ENCODE peak calls at places on chromosome 9, in six cellular contexts. K is IMR-90, Q is H9, J is neuronal stem cell, I is H1, C is mesenchymal stem cell. U is an unnamed sample.

GRCh38 chr9:133737071-133737773 is 930 bp downstream of the SARDH start:
- DNase-seq in I (no peak), Q (no peak), C (no peak), K (no peak), J (no peak), U (no peak)

GRCh38 chr9:129102095-129102525 is 8.5 kb downstream of the CRAT start:
- DNase-seq in K (no peak), Q (no peak), J (no peak), C (no peak), I (no peak), U (no peak)

GRCh38 chr9:32742296-32742695 is 41.0 kb upstream of the TMEM215 start:
- DNase-seq in K (peak), C (no peak), I (no peak), J (no peak), Q (no peak), U (no peak)

GRCh38 chr9:95091574-95091970 is 225.9 kb downstream of the FANCC start:
- DNase-seq in C (peak), I (no peak), J (no peak), Q (no peak), K (peak), U (no peak)

GRCh38 chr9:97900103-97900737 is 22.1 kb downstream of the TRMO start:
- DNase-seq in J (no peak), K (peak), C (no peak), I (no peak), Q (no peak), U (no peak)

GRCh38 chr9:2570615-2571479 is 50.7 kb upstream of the VLDLR start:
- DNase-seq in Q (no peak), J (no peak), I (no peak), C (peak), K (peak), U (peak)

GRCh38 chr9:76667521-76667957 is 96.7 kb upstream of the PCA3 start:
- DNase-seq in C (peak), J (no peak), I (no peak), Q (no peak), K (peak), U (no peak)

GRCh38 chr9:92631452-92632211 is 38.3 kb downstream of the IPPK start:
- DNase-seq in C (no peak), J (no peak), K (no peak), Q (peak), I (no peak), U (no peak)

GRCh38 chr9:137969008-137969407 is 91.4 kb downstream of the CACNA1B start:
- DNase-seq in Q (no peak), K (no peak), I (no peak), C (no peak), J (no peak), U (no peak)

GRCh38 chr9:124830593-124830992 is 22.7 kb upstream of the WDR38 start:
- DNase-seq in Q (no peak), K (no peak), C (no peak), I (no peak), J (no peak), U (no peak)

GRCh38 chr9:123655681-123656423 is 274.1 kb downstream of the DENND1A start:
- DNase-seq in C (no peak), Q (no peak), K (no peak), J (no peak), I (no peak), U (peak)

GRCh38 chr9:7976856-7977255 is 177.3 kb upstream of the DMAC1 start:
- DNase-seq in K (no peak), J (no peak), I (no peak), Q (no peak), C (no peak), U (no peak)

GRCh38 chr9:114304416-114305188 is 18.3 kb upstream of the ORM1 start:
- DNase-seq in J (no peak), Q (no peak), K (no peak), C (no peak), I (peak), U (no peak)

GRCh38 chr9:72855321-72855720 is 97.5 kb downstream of the ALDH1A1 start:
- DNase-seq in Q (no peak), I (no peak), K (no peak), J (no peak), C (no peak), U (no peak)

GRCh38 chr9:16223074-16223871 is 647.2 kb downstream of the BNC2 start:
- DNase-seq in Q (no peak), C (no peak), J (no peak), K (no peak), I (no peak), U (no peak)

GRCh38 chr9:129104051-129104450 is 6.5 kb downstream of the CRAT start:
- DNase-seq in Q (no peak), K (no peak), C (no peak), I (no peak), J (no peak), U (no peak)

GRCh38 chr9:136012651-136013050 is 51.5 kb upstream of the UBAC1 start:
- DNase-seq in J (no peak), C (no peak), Q (no peak), K (peak), I (no peak), U (no peak)

GRCh38 chr9:87464110-87464991 is 33.3 kb upstream of the DAPK1 start:
- DNase-seq in C (no peak), Q (no peak), K (no peak), J (no peak), I (no peak), U (no peak)

GRCh38 chr9:95901506-95901905 is 26.0 kb downstream of the ERCC6L2 start:
- DNase-seq in I (no peak), K (no peak), J (no peak), Q (no peak), C (no peak), U (no peak)

GRCh38 chr9:89992326-89993208 is 387.8 kb downstream of the GADD45G start:
- DNase-seq in K (no peak), C (no peak), I (no peak), Q (no peak), J (no peak), U (peak)
- H2AK5ac ChIP-seq in K (no peak), C (no peak), I (no peak), Q (no peak), J (no peak), U (no peak)

GRCh38 chr9:75121914-75122558 is 33.7 kb downstream of the OSTF1 start:
- DNase-seq in C (no peak), Q (peak), J (no peak), K (no peak), I (no peak), U (no peak)

GRCh38 chr9:75123696-75124095 is 35.4 kb downstream of the OSTF1 start:
- DNase-seq in J (no peak), C (no peak), I (no peak), K (no peak), Q (no peak), U (no peak)

GRCh38 chr9:75117572-75117971 is 29.3 kb downstream of the OSTF1 start:
- DNase-seq in Q (no peak), J (no peak), C (no peak), I (no peak), K (no peak), U (no peak)

GRCh38 chr9:75120661-75121060 is 32.3 kb downstream of the OSTF1 start:
- DNase-seq in K (no peak), I (no peak), J (no peak), C (no peak), Q (no peak), U (no peak)
- H2BK15ac ChIP-seq in K (no peak), I (no peak), J (no peak), C (no peak), Q (no peak), U (no peak)

GRCh38 chr9:127979333-127980055 is 1.3 kb downstream of the EEIG1 start:
- DNase-seq in K (peak), J (no peak), I (peak), C (peak), Q (peak), U (peak)

GRCh38 chr9:127980706-127981558 is at the start of gene EEIG1:
- DNase-seq in I (peak), J (peak), C (peak), K (peak), Q (peak), U (peak)

GRCh38 chr9:127979015-127979332 is 1.8 kb downstream of the EEIG1 start:
- DNase-seq in K (no peak), Q (no peak), I (no peak), J (no peak), C (no peak), U (no peak)

GRCh38 chr9:127981559-127982121 is 851 bp upstream of the EEIG1 start:
- DNase-seq in C (no peak), J (no peak), K (no peak), Q (no peak), I (no peak), U (no peak)

GRCh38 chr9:127980056-127980705 is 608 bp downstream of the EEIG1 start:
- DNase-seq in Q (no peak), C (no peak), J (peak), I (peak), K (no peak), U (peak)
- H2AK5ac ChIP-seq in Q (no peak), C (no peak), J (peak), I (no peak), K (no peak), U (no peak)

GRCh38 chr9:104367507-104367906 is 136.6 kb upstream of the OR13F1 start:
- DNase-seq in I (no peak), J (no peak), K (no peak), C (no peak), Q (no peak), U (no peak)
- H2BK15ac ChIP-seq in I (no peak), J (no peak), K (no peak), C (no peak), Q (no peak), U (no peak)

GRCh38 chr9:89928521-89929275 is 323.9 kb downstream of the GADD45G start:
- DNase-seq in Q (no peak), K (no peak), I (no peak), J (no peak), C (no peak), U (no peak)
- H2AK5ac ChIP-seq in Q (no peak), K (no peak), I (no peak), J (no peak), C (no peak), U (no peak)

DNA sequence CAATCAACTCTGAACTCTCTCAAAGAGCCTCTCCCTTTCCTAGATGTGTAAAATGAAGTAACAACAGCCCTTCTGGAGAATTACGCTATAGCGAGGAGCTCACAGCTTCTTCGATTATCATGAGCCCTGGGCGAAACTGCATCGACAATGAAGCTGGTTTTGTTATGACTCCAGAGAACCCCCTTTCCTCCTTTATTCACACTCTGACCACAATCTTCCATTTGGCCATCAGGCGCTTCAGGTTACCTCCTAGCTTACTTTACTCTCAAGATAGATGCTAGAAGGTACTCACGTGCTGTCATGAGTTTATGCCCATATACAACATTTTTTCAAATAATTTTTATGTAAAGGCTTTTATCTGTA is 362.7 kb upstream of the RFX3 start:
- DNase-seq in C (no peak), K (no peak), J (no peak), I (no peak), Q (no peak), U (no peak)
- H2BK15ac ChIP-seq in C (no peak), K (no peak), J (no peak), I (no peak), Q (no peak), U (no peak)

GRCh38 chr9:37127018-37127417 is 6.6 kb downstream of the ZCCHC7 start:
- DNase-seq in C (no peak), I (no peak), K (no peak), J (no peak), Q (no peak), U (no peak)
- H2AK5ac ChIP-seq in C (no peak), I (no peak), K (no peak), J (no peak), Q (no peak), U (no peak)

GRCh38 chr9:109253637-109254284 is 67.1 kb downstream of the EPB41L4B start:
- DNase-seq in I (no peak), K (peak), J (no peak), C (peak), Q (no peak), U (peak)

GRCh38 chr9:109255394-109255793 is 65.5 kb downstream of the EPB41L4B start:
- DNase-seq in I (no peak), C (no peak), Q (no peak), J (no peak), K (no peak), U (no peak)

GRCh38 chr9:109252291-109252690 is 68.6 kb downstream of the EPB41L4B start:
- DNase-seq in C (no peak), K (no peak), I (no peak), J (no peak), Q (no peak), U (no peak)

GRCh38 chr9:109253241-109253636 is 67.6 kb downstream of the EPB41L4B start:
- DNase-seq in K (no peak), Q (no peak), I (no peak), C (no peak), J (no peak), U (no peak)

GRCh38 chr9:109254317-109254716 is 66.5 kb downstream of the EPB41L4B start:
- DNase-seq in J (no peak), C (peak), K (peak), I (no peak), Q (no peak), U (no peak)
- H2BK15ac ChIP-seq in J (no peak), C (no peak), K (peak), I (no peak), Q (no peak), U (no peak)